ENCODE peak calls at places on chromosomes 7 and 10, in eight cellular contexts. X is RWPE1, E is posterior cingulate gyrus, O is mesendoderm, L is Right ventricle myocardium inferior, G is progenitor cell of endocrine pancreas, F is esophagus squamous epithelium, W is midbrain. B is an unnamed sample.
A peak's percentile ranks its signal among the peaks of the same experiment; 100 is the strongest.

GRCh38 chr10:106401161-106401560 is 763.3 kb downstream of the SORCS1 start:
- DNase-seq in X (peak; percentile 41), O (peak; percentile 26), L (no peak), G (no peak), E (no peak), W (peak; percentile 21), F (no peak), B (no peak)

GRCh38 chr10:132659206-132660091 is 121.9 kb downstream of the INPP5A start:
- DNase-seq in X (no peak), G (no peak), L (peak; percentile 86), F (no peak), O (no peak), E (no peak), W (no peak), B (no peak)

GRCh38 chr10:32244421-32245207 is 102.3 kb downstream of the EPC1 start:
- DNase-seq in E (no peak), F (no peak), X (no peak), O (no peak), G (no peak), L (no peak), W (no peak), B (no peak)

GRCh38 chr7:8719102-8719501 is 285.7 kb downstream of the NXPH1 start:
- DNase-seq in W (no peak), G (no peak), X (no peak), F (no peak), O (no peak), E (no peak), L (no peak), B (no peak)

GRCh38 chr7:140673770-140674155 is 1.0 kb downstream of the ADCK2 start:
- DNase-seq in X (no peak), O (no peak), F (no peak), E (no peak), W (no peak), G (no peak), L (no peak), B (no peak)

GRCh38 chr10:15245530-15245929 is 77.0 kb upstream of the NMT2 start:
- DNase-seq in O (peak; percentile 64), L (no peak), W (no peak), E (no peak), F (no peak), G (no peak), X (no peak), B (no peak)

GRCh38 chr7:137084607-137085380 is 216.3 kb downstream of the CHRM2 start:
- DNase-seq in E (no peak), G (no peak), X (no peak), F (no peak), W (no peak), O (no peak), L (no peak), B (peak; percentile 54)

GRCh38 chr10:1662361-1663025 is 74.8 kb downstream of the ADARB2 start:
- DNase-seq in E (no peak), O (no peak), F (no peak), G (no peak), X (no peak), L (no peak), W (no peak), B (no peak)

GRCh38 chr10:123741146-123741545 is 75.0 kb downstream of the GPR26 start:
- DNase-seq in X (no peak), O (no peak), G (no peak), W (no peak), L (no peak), E (no peak), F (no peak), B (no peak)

GRCh38 chr10:2145486-2145885 is 408.2 kb upstream of the ADARB2 start:
- DNase-seq in L (no peak), X (no peak), E (no peak), G (no peak), F (no peak), O (peak; percentile 28), W (no peak), B (no peak)

GRCh38 chr7:155460926-155461613 is 3.1 kb downstream of the EN2 start:
- DNase-seq in E (no peak), X (no peak), O (no peak), W (no peak), G (no peak), L (no peak), F (no peak), B (no peak)

GRCh38 chr7:79236352-79237028 is 217.0 kb downstream of the MAGI2 start:
- DNase-seq in L (no peak), X (no peak), F (no peak), W (no peak), G (no peak), E (no peak), O (no peak), B (no peak)

GRCh38 chr10:48685731-48686130 is 1.1 kb downstream of the WDFY4 start:
- DNase-seq in O (no peak), G (no peak), L (no peak), W (no peak), X (no peak), F (no peak), E (no peak), B (no peak)

GRCh38 chr10:131822013-131822693 is 78.7 kb upstream of the PPP2R2D start:
- DNase-seq in G (no peak), E (peak; percentile 4), X (no peak), L (peak; percentile 20), O (no peak), F (no peak), W (no peak), B (no peak)

GRCh38 chr10:83724471-83725241 is 414.7 kb upstream of the GHITM start:
- DNase-seq in L (no peak), W (no peak), E (no peak), F (no peak), O (no peak), G (no peak), X (no peak), B (no peak)

GRCh38 chr7:102967798-102968197 is 55.0 kb downstream of the LRRC17 start:
- DNase-seq in X (no peak), O (peak; percentile 41), L (no peak), F (no peak), E (no peak), G (no peak), W (no peak), B (no peak)

GRCh38 chr10:61635946-61636345 is 26.8 kb upstream of the CABCOCO1 start:
- DNase-seq in F (no peak), E (no peak), G (no peak), X (peak; percentile 51), L (no peak), W (peak; percentile 25), O (no peak), B (no peak)

GRCh38 chr7:128115821-128116723 is 84.8 kb upstream of the LRRC4 start:
- DNase-seq in L (no peak), O (peak; percentile 61), W (no peak), F (no peak), G (no peak), X (no peak), E (no peak), B (no peak)

GRCh38 chr7:137873524-137873923 is 26.8 kb upstream of the DGKI start:
- DNase-seq in X (no peak), W (no peak), G (no peak), O (no peak), E (no peak), F (no peak), L (no peak), B (no peak)

GRCh38 chr7:43628431-43628830 is 45.5 kb downstream of the STK17A start:
- DNase-seq in F (no peak), W (no peak), E (no peak), X (no peak), O (no peak), G (no peak), L (no peak), B (no peak)

GRCh38 chr7:119959811-119960210 is 313.2 kb upstream of the KCND2 start:
- DNase-seq in G (no peak), E (no peak), W (no peak), O (no peak), L (no peak), X (peak; percentile 6), F (no peak), B (no peak)

GRCh38 chr7:94395141-94396041 is 696 bp downstream of the COL1A2 start:
- DNase-seq in X (peak; percentile 80), E (peak; percentile 18), G (no peak), W (peak; percentile 32), O (peak; percentile 94), F (no peak), L (no peak), B (peak; percentile 56)

GRCh38 chr10:114110174-114110972 is 63.6 kb downstream of the CCDC186 start:
- DNase-seq in E (no peak), F (no peak), L (no peak), G (no peak), X (peak; percentile 50), W (no peak), O (peak; percentile 61), B (no peak)

GRCh38 chr7:34211003-34211402 is 305.7 kb downstream of the BMPER start:
- DNase-seq in F (no peak), L (no peak), E (no peak), G (no peak), X (no peak), W (no peak), O (peak; percentile 48), B (no peak)

GRCh38 chr7:118245267-118246040 is 20.9 kb downstream of the ANKRD7 start:
- DNase-seq in L (no peak), X (no peak), F (no peak), W (no peak), G (no peak), E (no peak), O (peak; percentile 28), B (no peak)

GRCh38 chr7:101172854-101173751 is 7.0 kb downstream of the NAT16 start:
- DNase-seq in E (peak; percentile 37), X (peak; percentile 69), W (peak; percentile 13), F (no peak), L (no peak), G (no peak), O (peak; percentile 6), B (no peak)

GRCh38 chr7:108408294-108409004 is 47.8 kb downstream of the NRCAM start:
- DNase-seq in W (peak; percentile 61), O (no peak), G (no peak), X (no peak), L (no peak), F (no peak), E (no peak), B (peak; percentile 43)

GRCh38 chr7:131011437-131011752 is 277.4 kb upstream of the KLF14 start:
- DNase-seq in X (no peak), W (peak; percentile 80), E (peak; percentile 50), F (no peak), L (no peak), G (no peak), O (no peak), B (peak; percentile 78)

GRCh38 chr10:80356563-80356999 is at the start of the genes DYDC1 and DYDC2:
- DNase-seq in W (no peak), F (no peak), L (peak; percentile 75), X (peak; percentile 8), O (peak; percentile 93), E (no peak), G (peak; percentile 62), B (peak; percentile 41)

GRCh38 chr10:73785721-73786511 is 510 bp downstream of the ZSWIM8 start:
- DNase-seq in W (no peak), E (no peak), G (peak; percentile 36), O (peak; percentile 79), F (no peak), X (no peak), L (no peak), B (no peak)

GRCh38 chr10:118505363-118505762 is 90.1 kb downstream of the PRLHR start:
- DNase-seq in L (no peak), F (no peak), G (no peak), E (no peak), W (no peak), O (no peak), X (no peak), B (no peak)